ENCODE peak calls at places on chromosomes 6 and 20, in eight cellular contexts. B is tibial nerve, Y is endodermal cell, W is GM23248, P is stomach, G is body of pancreas, N is cardiac fibroblast, M is mesenchymal stem cell. K is an unnamed sample.
A peak's percentile ranks its signal among the peaks of the same experiment; 100 is the strongest.

GRCh38 chr6:110509617-110510231 is 33.3 kb upstream of the SLC22A16 start:
- DNase-seq in B (no peak), Y (no peak), W (peak; percentile 71), P (peak; percentile 43), G (no peak), N (peak; percentile 68), M (peak; percentile 56), K (peak; percentile 58)

GRCh38 chr6:143545976-143546547 is 34.5 kb upstream of the FUCA2 start:
- DNase-seq in B (no peak), Y (no peak), W (peak; percentile 48), P (no peak), G (no peak), N (peak; percentile 15), M (peak; percentile 9), K (peak; percentile 82)

GRCh38 chr6:163716690-163717089 is 302.2 kb downstream of the QKI start:
- DNase-seq in B (no peak), Y (no peak), W (no peak), P (no peak), G (no peak), N (no peak), M (no peak), K (no peak)

GRCh38 chr20:17295151-17295726 is 68.4 kb downstream of the PCSK2 start:
- DNase-seq in B (no peak), Y (no peak), W (no peak), P (no peak), G (no peak), N (no peak), M (no peak), K (no peak)

GRCh38 chr6:277746-278145 is 14.5 kb upstream of the DUSP22 start:
- DNase-seq in B (no peak), Y (no peak), W (no peak), P (no peak), G (no peak), N (no peak), M (no peak), K (no peak)

GRCh38 chr6:149974825-149975224 is 11.1 kb downstream of the ULBP1 start:
- DNase-seq in B (no peak), Y (no peak), W (no peak), P (no peak), G (no peak), N (no peak), M (no peak), K (no peak)

GRCh38 chr6:139577124-139577800 is 202.8 kb upstream of the CITED2 start:
- DNase-seq in B (no peak), Y (no peak), W (peak; percentile 31), P (no peak), G (peak; percentile 87), N (no peak), M (no peak), K (no peak)

GRCh38 chr20:17849901-17850673 is 118.5 kb downstream of the SNX5 start:
- DNase-seq in B (peak; percentile 68), Y (no peak), W (peak; percentile 99), P (peak; percentile 72), G (peak; percentile 49), N (peak; percentile 100), M (peak; percentile 99), K (peak; percentile 55)

GRCh38 chr6:16414205-16414604 is 175.8 kb downstream of the GMPR start:
- DNase-seq in B (no peak), Y (no peak), W (no peak), P (no peak), G (no peak), N (peak; percentile 38), M (no peak), K (no peak)

GRCh38 chr20:47360207-47360488 is 3.6 kb upstream of the ZMYND8 start:
- DNase-seq in B (peak; percentile 73), Y (no peak), W (peak; percentile 64), P (peak; percentile 54), G (peak; percentile 70), N (peak; percentile 89), M (peak; percentile 92), K (peak; percentile 72)

GRCh38 chr20:14948416-14948815 is 611.0 kb upstream of the FLRT3 start:
- DNase-seq in B (no peak), Y (no peak), W (no peak), P (no peak), G (no peak), N (no peak), M (no peak), K (peak; percentile 11)

GRCh38 chr6:116409756-116410155 is 39.0 kb downstream of the DSE start:
- DNase-seq in B (no peak), Y (no peak), W (no peak), P (no peak), G (no peak), N (no peak), M (no peak), K (no peak)

GRCh38 chr20:23640018-23640872 is 2.5 kb upstream of the CST3 start:
- DNase-seq in B (no peak), Y (no peak), W (no peak), P (no peak), G (no peak), N (no peak), M (no peak), K (no peak)

GRCh38 chr6:13362432-13362831 is 34.1 kb upstream of the TBC1D7 start:
- DNase-seq in B (no peak), Y (no peak), W (no peak), P (no peak), G (no peak), N (peak; percentile 87), M (peak; percentile 3), K (no peak)

GRCh38 chr20:50409495-50409894 is 100.7 kb upstream of the PTPN1 start:
- DNase-seq in B (peak; percentile 78), Y (no peak), W (peak; percentile 55), P (no peak), G (no peak), N (peak; percentile 68), M (no peak), K (peak; percentile 76)

GRCh38 chr6:10404107-10404798 is 10.6 kb downstream of the TFAP2A start:
- DNase-seq in B (peak; percentile 72), Y (peak; percentile 98), W (peak; percentile 98), P (peak; percentile 91), G (peak; percentile 92), N (peak; percentile 97), M (peak; percentile 92), K (peak; percentile 90)

GRCh38 chr6:39102024-39102820 is 12.8 kb downstream of the SAYSD1 start:
- DNase-seq in B (no peak), Y (peak; percentile 91), W (peak; percentile 48), P (peak; percentile 55), G (peak; percentile 74), N (peak; percentile 84), M (peak; percentile 53), K (no peak)

GRCh38 chr6:78911218-78911617 is 43.9 kb downstream of the IRAK1BP1 start:
- DNase-seq in B (no peak), Y (no peak), W (peak; percentile 42), P (no peak), G (no peak), N (no peak), M (no peak), K (no peak)
- H3K4me3 ChIP-seq in B (no peak overlapping the region), Y (peak overlapping the region; percentile 84), W (peak overlapping the region; percentile 75), P (peak overlapping the region; percentile 56), G (no peak overlapping the region), N (no peak overlapping the region), M (peak overlapping the region; percentile 85), K (peak overlapping the region; percentile 62)

DNA sequence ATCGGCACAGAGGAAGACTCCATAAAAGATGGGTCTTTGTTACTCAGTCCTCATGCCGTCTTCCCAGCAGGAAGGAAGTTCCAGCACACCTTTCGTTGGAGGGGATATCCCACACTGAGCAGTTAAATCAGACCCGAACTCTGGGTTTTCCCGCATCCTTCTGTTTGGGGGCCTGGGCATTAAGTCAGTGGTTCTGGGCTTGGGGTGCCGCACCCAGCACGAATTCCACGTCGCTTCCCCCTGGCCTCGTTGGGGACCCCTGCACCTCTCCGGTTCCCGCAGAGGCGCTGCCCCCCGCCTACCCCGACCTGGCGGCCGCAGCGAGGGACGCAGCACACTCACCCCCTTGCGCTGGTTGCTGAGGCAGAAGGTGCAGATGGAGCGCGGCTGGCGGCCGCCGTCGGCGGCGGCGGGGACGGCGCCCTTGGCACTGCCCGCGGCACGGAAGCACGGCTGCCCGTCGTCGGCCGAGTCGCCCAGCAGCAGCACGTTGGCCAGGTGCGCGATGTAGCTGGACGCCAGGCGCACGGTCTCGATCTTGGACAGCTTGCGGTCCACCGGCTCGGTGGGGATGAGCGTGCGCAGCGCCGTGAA is 641 bp downstream of the TCF15 start:
- DNase-seq in B (no peak), Y (peak; percentile 71), W (no peak), P (no peak), G (no peak), N (no peak), M (no peak), K (no peak)
- H3K4me3 ChIP-seq in B (no peak overlapping the region), Y (peak overlapping the region; percentile 42), W (no peak overlapping the region), P (peak overlapping the region; percentile 26), G (no peak overlapping the region), N (no peak overlapping the region), M (no peak overlapping the region), K (no peak overlapping the region)

DNA sequence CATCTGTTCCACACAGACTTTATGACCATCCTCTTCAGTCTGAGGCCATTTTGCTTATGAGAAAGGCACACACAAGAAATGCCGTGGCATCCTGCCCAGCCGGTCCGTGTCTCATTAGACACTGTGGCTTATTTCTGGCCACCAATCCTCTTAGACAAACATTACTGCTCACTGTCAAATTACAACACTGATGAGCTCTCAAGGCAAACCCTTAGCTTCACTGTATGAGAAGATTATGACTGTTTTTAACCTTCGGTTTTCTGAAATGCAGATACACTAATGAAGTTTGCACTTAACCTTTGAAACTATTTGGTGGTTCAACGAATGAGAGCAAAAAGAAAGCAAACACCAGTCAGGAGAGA is 50.5 kb upstream of the DST start:
- DNase-seq in B (peak; percentile 83), Y (no peak), W (peak; percentile 96), P (peak; percentile 74), G (peak; percentile 73), N (peak; percentile 88), M (peak; percentile 94), K (peak; percentile 79)
- H3K4me3 ChIP-seq in B (peak overlapping the region; percentile 13), Y (no peak overlapping the region), W (peak overlapping the region; percentile 74), P (peak overlapping the region; percentile 21), G (no peak overlapping the region), N (peak overlapping the region; percentile 49), M (peak overlapping the region; percentile 73), K (no peak overlapping the region)

GRCh38 chr6:26333458-26334297 is 31.3 kb upstream of the BTN3A2 start:
- DNase-seq in B (no peak), Y (no peak), W (no peak), P (no peak), G (no peak), N (no peak), M (no peak), K (no peak)

GRCh38 chr6:26331809-26332226 is 33.2 kb upstream of the BTN3A2 start:
- DNase-seq in B (no peak), Y (peak; percentile 54), W (peak; percentile 24), P (no peak), G (no peak), N (no peak), M (peak; percentile 22), K (no peak)

GRCh38 chr6:26332408-26332807 is 32.6 kb upstream of the BTN3A2 start:
- DNase-seq in B (no peak), Y (no peak), W (no peak), P (no peak), G (no peak), N (no peak), M (no peak), K (no peak)

GRCh38 chr6:26330835-26331808 is 33.9 kb upstream of the BTN3A2 start:
- DNase-seq in B (no peak), Y (peak; percentile 86), W (peak; percentile 33), P (no peak), G (no peak), N (peak; percentile 21), M (peak; percentile 41), K (no peak)

DNA sequence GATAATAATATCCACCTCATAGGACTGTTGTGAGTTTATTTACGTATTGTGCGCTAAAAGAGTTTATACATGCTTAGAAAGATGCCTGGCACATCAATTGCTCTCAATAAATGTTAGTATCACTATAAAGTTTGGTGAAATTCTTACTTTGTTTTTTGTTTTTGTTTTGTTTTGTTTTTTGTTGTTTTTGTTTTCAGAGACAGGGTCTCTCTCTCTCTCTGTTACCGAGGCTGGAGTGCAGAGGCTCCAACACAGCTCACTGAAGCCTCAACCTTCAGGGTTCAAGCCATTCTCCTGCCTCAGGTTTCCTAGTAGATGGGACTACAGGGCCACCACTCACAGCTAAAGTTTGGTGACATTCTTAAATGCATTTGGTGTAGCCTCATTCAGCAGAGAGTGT is 32.2 kb upstream of the BTN3A2 start:
- DNase-seq in B (no peak), Y (no peak), W (no peak), P (no peak), G (no peak), N (no peak), M (no peak), K (no peak)
- H3K4me3 ChIP-seq in B (no peak overlapping the region), Y (peak overlapping the region; percentile 98), W (no peak overlapping the region), P (no peak overlapping the region), G (no peak overlapping the region), N (no peak overlapping the region), M (no peak overlapping the region), K (no peak overlapping the region)

K was measured in small intestine.